ENCODE peak calls at places on chromosomes 6 and 20, in four cellular contexts. L is IMR-90, K is right lobe of liver, X is esophagus squamous epithelium. N is an unnamed sample. For H3K9me3, the result is how much of the 10 kb centered on the place peaks cover.

GRCh38 chr20:63301671-63302070 is 8.7 kb downstream of the COL20A1 start:
- DNase-seq in X (no peak), K (no peak), L (no peak), N (no peak)

GRCh38 chr6:89986650-89987074 is 92.4 kb downstream of the GJA10 start:
- DNase-seq in X (no peak), L (peak), K (no peak), N (no peak)

GRCh38 chr6:159929819-159930218 is 39.0 kb downstream of the MAS1 start:
- DNase-seq in X (no peak), L (no peak), K (peak), N (no peak)

GRCh38 chr6:41577865-41578713 is 31.9 kb downstream of the FOXP4 start:
- DNase-seq in X (no peak), K (no peak), L (peak), N (peak)

GRCh38 chr20:5870462-5871021 is 79.8 kb downstream of the TRMT6 start:
- DNase-seq in X (no peak), L (no peak), K (no peak), N (no peak)

GRCh38 chr20:60037120-60037499 is 78.9 kb downstream of the CDH26 start:
- DNase-seq in L (peak), X (no peak), K (no peak), N (no peak)

GRCh38 chr6:75424610-75425548 is 68.7 kb downstream of the FILIP1 start:
- DNase-seq in L (peak), K (no peak), X (no peak), N (no peak)

GRCh38 chr6:140806431-140806830 is 1326.3 kb upstream of the GJE1 start:
- DNase-seq in X (no peak), L (peak), K (no peak), N (no peak)

GRCh38 chr6:88916615-88917198 is 46.7 kb downstream of the RNGTT start:
- DNase-seq in K (no peak), L (no peak), X (no peak), N (no peak)

DNA sequence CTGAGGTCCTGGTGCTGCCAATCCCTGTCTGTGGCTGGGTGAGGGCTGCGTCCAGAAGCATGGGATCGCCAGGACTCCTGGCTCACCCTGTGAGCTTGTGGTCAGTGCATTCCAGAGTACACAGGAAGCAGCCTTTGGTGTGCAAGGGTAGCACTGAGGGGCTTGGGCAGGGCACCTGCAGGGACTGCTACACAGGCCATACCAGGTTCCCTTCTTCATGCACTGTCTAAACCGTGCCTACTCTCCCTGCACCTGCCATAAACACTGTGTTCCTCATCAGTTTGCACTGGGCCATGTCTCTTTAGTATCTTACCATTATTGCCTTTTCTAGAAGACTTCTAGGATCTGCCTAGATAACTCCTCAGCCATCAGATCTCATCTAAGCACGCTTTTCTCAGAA is 72.8 kb upstream of the NKX2-2 start:
- DNase-seq in K (no peak), L (no peak), X (no peak), N (no peak)
- TF ChIP-seq POLR2A in K (no peak), L (no peak), X (no peak), N (no peak)

DNA sequence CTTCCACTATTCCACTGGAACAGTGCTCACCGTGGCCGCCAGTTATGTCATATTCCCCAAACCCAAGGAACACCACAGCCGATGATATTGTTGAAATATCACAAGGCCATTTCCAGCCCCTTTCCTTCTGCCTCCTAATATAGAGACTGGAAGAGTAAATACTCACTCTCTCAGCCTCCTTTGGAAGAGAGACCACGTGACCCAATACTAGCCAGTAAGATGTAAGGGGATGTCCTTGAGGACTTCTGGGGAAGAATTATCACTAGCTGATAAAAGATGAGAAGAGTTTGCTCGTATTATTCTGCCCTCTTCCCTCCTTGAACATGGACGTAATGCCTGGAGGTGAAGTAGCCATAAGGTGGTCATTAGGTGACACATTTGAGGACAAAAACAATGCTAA is 13.5 kb downstream of the MAK start:
- DNase-seq in X (no peak), K (no peak), L (no peak), N (no peak)
- H3K27ac ChIP-seq in X (no peak), K (no peak), L (no peak), N (no peak)

DNA sequence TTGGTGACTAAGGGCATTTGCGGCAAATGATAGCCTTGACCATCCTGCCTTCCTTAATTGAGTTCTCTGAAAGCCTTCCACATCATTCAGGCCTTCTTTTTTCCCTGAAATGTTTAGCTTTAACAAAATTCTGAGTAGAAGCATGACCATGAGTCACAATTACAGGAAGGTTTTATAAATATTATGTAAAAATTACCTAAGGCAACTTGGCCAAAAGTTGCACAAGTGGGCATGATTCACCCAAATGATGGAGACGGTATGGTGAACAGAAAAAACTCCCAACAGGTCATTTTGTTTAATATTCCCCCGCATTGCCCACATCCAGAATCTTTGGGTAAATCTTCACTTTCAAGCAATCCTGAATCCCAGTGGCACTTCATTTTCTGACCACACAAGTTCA is 37.0 kb downstream of the MC3R start:
- DNase-seq in L (no peak), X (no peak), K (no peak), N (no peak)
- H3K9me3 ChIP-seq in L (under half), X (under half), K (under half), N (under half)

GRCh38 chr6:149487316-149487715 is 2.5 kb upstream of the ZC3H12D start:
- DNase-seq in X (no peak), L (no peak), K (no peak), N (no peak)

GRCh38 chr6:149482542-149483261 is 2.1 kb downstream of the ZC3H12D start:
- DNase-seq in K (no peak), L (no peak), X (no peak), N (no peak)

GRCh38 chr6:149483302-149483701 is 1.5 kb downstream of the ZC3H12D start:
- DNase-seq in X (no peak), K (no peak), L (no peak), N (no peak)

GRCh38 chr6:149484733-149485700 is at the start of gene ZC3H12D:
- DNase-seq in L (peak), K (peak), X (no peak), N (no peak)

GRCh38 chr6:149483849-149484635 is 772 bp downstream of the ZC3H12D start:
- DNase-seq in X (no peak), L (no peak), K (no peak), N (no peak)
- TF ChIP-seq POLR2A in X (no peak), L (no peak), K (no peak), N (no peak)

GRCh38 chr6:18405477-18406293 is 18.5 kb downstream of the RNF144B start:
- DNase-seq in L (peak), X (no peak), K (no peak), N (no peak)
- H3K27ac ChIP-seq in L (peak), X (no peak), K (no peak), N (peak)

DNA sequence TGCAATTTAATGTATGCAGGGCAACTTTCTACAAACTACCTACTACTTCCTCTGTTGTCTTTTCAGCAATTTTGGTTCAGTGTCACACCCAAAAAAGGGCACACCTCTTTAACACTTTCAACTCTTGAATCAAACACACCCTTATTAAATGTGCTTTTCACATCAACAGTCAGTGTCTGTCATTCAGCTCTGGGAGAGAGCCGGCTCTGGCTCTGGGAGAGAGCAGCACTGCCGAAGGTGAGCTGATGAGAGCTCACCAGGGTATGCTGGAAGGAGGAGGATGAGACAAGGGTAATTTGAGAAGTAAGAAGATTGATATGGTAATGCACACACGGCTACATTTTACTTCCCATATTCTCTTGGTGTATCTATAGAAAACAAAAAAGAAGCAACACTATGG is 134.3 kb downstream of the RTN4IP1 start:
- DNase-seq in K (no peak), L (no peak), X (no peak), N (no peak)
- H3K9me3 ChIP-seq in K (under half), L (under half), X (under half), N (under half)